ENCODE peak calls at places on chromosomes 6 and 20, in ten cellular contexts. K is IMR-90; V is cardiac muscle cell; X is CD8-positive, alpha-beta T cell; U is epithelial cell of proximal tubule; C is RWPE1; W is omental fat pad; L is adrenal gland; R is OCI-LY7; J is psoas muscle. T is an unnamed sample.

GRCh38 chr6:125974214-125974866 is 12.0 kb upstream of the TRMT11 start:
- DNase-seq in C (no peak), L (no peak), U (no peak), V (peak; percentile 57), W (no peak), J (no peak), R (peak; percentile 76), X (no peak), K (peak; percentile 68), T (peak; percentile 59)

GRCh38 chr6:150725795-150726194 is 126.1 kb downstream of the PLEKHG1 start:
- DNase-seq in K (no peak), R (no peak), L (no peak), U (no peak), J (no peak), X (no peak), C (no peak), W (no peak), V (no peak), T (no peak)

GRCh38 chr6:37936150-37936549 is 116.6 kb downstream of the ZFAND3 start:
- DNase-seq in R (no peak), W (no peak), U (no peak), L (no peak), K (peak; percentile 38), C (no peak), X (no peak), J (no peak), V (no peak), T (no peak)

GRCh38 chr20:43727980-43728590 is 1.3 kb upstream of the GTSF1L start:
- DNase-seq in W (no peak), L (no peak), K (peak; percentile 12), X (no peak), C (no peak), R (peak; percentile 88), V (no peak), U (no peak), J (no peak), T (no peak)

GRCh38 chr6:170088349-170088951 is 202.4 kb downstream of the DLL1 start:
- DNase-seq in R (peak; percentile 32), L (peak; percentile 15), U (no peak), W (peak; percentile 18), J (peak; percentile 53), V (no peak), K (no peak), C (no peak), X (peak; percentile 59), T (no peak)

GRCh38 chr6:33061987-33062386 is 11.5 kb downstream of the HLA-DPA1 start:
- DNase-seq in L (no peak), J (no peak), R (peak; percentile 81), C (no peak), K (peak; percentile 25), V (no peak), X (no peak), W (no peak), U (no peak), T (no peak)

GRCh38 chr20:6646237-6646636 is 121.2 kb upstream of the BMP2 start:
- DNase-seq in K (no peak), V (no peak), U (no peak), C (no peak), R (no peak), X (no peak), L (no peak), W (no peak), J (no peak), T (no peak)

GRCh38 chr6:20655317-20655716 is 121.1 kb downstream of the CDKAL1 start:
- DNase-seq in L (no peak), U (no peak), W (no peak), J (no peak), K (peak; percentile 53), R (no peak), C (no peak), V (no peak), X (no peak), T (no peak)

DNA sequence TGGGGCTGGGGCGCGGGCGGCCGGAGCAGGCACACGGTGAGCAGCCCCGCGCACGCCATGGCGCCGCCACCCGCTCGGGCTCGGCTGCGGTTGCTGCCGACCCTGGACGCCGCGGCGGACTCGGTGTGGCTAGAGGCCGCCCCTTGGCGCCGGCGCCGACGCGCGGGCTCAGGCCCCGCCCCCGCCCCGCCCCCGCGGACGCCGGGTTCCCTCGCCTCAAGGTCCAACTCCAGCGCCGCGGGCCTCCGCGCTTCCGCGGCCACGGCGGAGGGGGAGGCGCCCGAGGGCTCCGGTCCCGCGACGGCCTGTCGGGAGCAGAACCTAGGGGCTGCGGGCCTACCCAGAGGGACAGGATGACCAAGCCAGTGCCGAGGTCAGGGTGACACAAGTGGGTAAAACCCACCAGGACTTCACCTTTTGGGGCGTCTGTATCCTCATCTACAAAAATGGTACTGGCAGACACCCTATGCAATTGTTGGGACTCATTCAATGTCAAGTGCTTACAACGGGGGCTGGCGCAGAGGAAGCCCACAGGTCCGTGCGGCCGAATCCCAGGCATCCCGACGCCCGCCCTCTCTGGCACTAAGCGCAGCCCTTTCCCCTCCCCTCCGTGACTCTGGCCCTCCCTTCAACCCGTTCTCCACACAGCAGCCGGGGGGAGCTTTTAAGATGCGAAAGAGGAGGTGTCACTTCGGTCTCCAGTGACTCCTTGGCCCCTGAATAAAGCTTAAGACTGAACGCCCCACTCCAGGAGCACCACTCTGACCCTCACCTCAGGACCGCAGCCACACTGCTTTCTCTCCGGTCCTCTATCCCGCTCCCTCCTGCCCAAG is at the start of gene NECAB3:
- DNase-seq in L (peak; percentile 90), U (no peak), C (peak; percentile 91), J (peak; percentile 91), K (peak; percentile 59), R (peak; percentile 79), W (no peak), V (peak; percentile 91), X (peak; percentile 74), T (peak; percentile 51)
- TF ChIP-seq CTCF in L (no peak), U (no peak), C (no peak), J (no peak), K (no peak), R (peak; percentile 18), W (no peak), V (no peak), X (no peak), T (no peak)

DNA sequence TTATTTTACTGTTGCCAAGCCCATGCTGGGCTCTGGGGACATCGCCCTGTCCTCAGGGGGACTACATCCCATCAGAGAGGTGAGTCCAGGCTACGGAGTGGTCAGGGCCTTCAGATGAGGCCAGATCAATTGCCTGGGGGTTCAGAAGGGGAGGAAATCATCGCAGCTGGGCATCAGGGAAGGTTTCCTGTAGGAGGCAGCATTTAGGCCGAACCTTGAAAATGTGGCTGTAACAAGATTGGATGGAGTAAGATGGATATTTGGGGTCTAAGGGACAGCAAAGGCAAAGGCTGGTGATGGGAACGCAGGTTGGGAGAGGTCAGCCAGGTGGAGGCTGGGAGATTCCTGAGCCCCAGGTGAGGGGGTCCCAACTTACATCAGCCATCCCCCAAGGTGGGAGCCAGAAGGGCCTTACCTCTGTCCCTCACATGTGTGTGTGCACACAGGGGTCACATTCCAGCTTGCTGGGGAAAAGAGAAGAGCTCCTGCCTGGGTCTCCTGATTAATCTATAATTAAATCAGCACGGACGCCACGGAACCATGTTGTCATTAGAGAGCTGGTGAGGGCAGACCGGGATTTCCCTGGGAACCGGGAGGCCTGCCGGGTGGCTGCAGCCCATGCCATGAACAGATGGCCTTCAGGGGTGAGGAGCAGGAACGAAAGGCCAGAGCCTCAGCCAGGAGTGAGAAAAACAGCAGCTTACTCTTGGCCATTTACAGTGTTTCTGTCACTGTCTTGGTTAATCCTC is 30.5 kb upstream of the DLGAP4 start:
- DNase-seq in J (peak; percentile 21), C (no peak), K (no peak), X (no peak), W (no peak), R (no peak), V (no peak), L (no peak), U (no peak), T (no peak)
- TF ChIP-seq CTCF in J (no peak), C (no peak), K (no peak), X (no peak), W (no peak), R (no peak), V (no peak), L (no peak), U (no peak), T (peak; percentile 27)

GRCh38 chr20:62378215-62378614 is 8.7 kb upstream of the RPS21 start:
- DNase-seq in V (no peak), R (no peak), X (no peak), W (no peak), C (peak; percentile 90), L (no peak), J (no peak), U (no peak), K (no peak), T (no peak)

GRCh38 chr20:62377615-62378085 is 9.3 kb upstream of the RPS21 start:
- DNase-seq in K (no peak), W (no peak), U (no peak), X (no peak), C (no peak), V (no peak), R (no peak), L (no peak), J (no peak), T (no peak)

GRCh38 chr20:62374431-62375152 is 7.5 kb upstream of the LAMA5 start:
- DNase-seq in J (no peak), W (no peak), K (peak; percentile 34), L (no peak), U (no peak), V (no peak), R (no peak), C (no peak), X (no peak), T (no peak)

GRCh38 chr20:62377064-62377461 is 9.8 kb upstream of the RPS21 start:
- DNase-seq in J (no peak), V (no peak), L (no peak), X (no peak), U (no peak), K (no peak), C (no peak), W (no peak), R (no peak), T (no peak)

DNA sequence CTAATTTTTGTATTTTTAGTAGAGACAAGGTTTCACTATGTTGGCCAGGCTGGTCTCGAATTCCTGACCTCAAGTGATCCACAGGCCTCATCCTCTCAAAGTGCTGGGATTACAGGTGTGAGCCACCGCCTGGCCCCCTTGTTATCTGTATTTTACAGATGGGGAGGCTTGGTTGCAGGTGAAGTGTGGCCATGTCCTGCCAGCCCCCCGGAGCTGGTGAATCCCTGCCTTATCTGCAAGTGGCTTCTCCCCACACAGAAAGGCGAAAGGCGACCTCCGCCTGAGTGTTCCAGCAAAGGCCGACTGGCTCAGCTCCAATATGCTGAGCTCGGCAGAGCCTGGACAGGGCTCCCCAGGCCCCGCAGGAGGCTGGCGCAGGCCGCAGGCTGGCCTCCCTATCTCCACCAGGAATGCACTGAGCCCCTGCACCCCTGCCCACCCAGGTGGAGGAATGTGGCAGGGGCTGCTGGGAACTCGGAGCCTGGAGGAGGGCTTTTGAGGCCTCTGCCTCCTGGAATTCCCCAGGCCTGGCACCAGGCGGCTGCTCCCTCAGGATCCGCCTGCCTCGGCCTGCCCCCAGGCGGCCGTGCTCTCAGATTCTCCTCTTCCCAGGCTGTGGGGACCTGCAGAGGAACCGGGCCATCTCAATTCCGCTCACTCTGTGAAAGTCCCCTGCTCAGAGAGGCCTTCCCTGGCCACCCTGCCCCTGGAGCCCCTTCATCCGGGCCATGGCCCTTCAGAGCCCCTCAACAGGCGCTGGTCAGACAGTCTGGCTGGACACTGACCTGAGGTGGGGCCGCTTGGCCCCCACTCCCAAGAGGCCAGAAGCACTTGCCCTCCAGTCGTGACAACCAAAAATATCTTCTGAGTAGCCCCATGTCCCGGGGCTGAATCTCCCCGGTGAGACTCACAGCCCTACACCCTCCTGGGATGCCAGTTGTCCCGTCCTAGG is 9.3 kb upstream of the LAMA5 start:
- DNase-seq in W (no peak), L (no peak), R (no peak), V (peak; percentile 94), U (no peak), X (no peak), J (peak; percentile 72), K (peak; percentile 32), C (no peak), T (no peak)
- TF ChIP-seq CTCF in W (no peak), L (peak; percentile 60), R (no peak), V (peak; percentile 59), U (peak; percentile 54), X (no peak), J (peak; percentile 62), K (peak; percentile 42), C (peak; percentile 80), T (peak; percentile 36)

DNA sequence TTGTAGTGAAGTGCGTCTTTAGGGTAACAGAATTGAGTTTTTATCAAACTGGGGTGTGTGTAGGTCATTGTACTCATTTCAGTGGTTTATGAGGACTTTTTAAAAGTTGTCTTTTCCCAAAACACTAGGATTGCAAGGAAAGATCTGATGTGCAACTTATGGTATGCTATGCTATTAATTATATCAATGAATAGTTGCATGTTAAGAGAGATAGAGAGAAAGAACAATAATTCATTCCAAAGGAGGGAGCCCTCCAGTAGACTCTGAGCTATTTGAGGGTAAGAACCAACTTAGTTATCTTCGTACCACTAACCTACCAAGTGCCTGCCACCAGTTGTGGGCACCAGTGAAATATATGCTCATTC is 117.1 kb downstream of the RNF144B start:
- DNase-seq in R (no peak), X (no peak), U (no peak), K (no peak), J (no peak), W (no peak), V (no peak), L (no peak), C (no peak), T (no peak)
- TF ChIP-seq CTCF in R (peak; percentile 55), X (no peak), U (no peak), K (no peak), J (no peak), W (no peak), V (no peak), L (no peak), C (peak; percentile 59), T (peak; percentile 38)

T was measured in HFFc6.